ENCODE peak calls at places on chromosomes 3 and 15, in five cellular contexts. M, J, V, D and A are unnamed samples.

GRCh38 chr3:195102609-195103467 is 168.1 kb downstream of the XXYLT1 start:
- DNase-seq in M (no peak), J (no peak), V (no peak), D (no peak), A (no peak)

GRCh38 chr3:135965129-135965505 is 411 bp upstream of the PPP2R3A start:
- DNase-seq in M (no peak), J (no peak), V (no peak), D (no peak), A (no peak)

GRCh38 chr3:111315911-111316310 is 226.1 kb upstream of the CD96 start:
- DNase-seq in M (no peak), J (no peak), V (no peak), D (no peak), A (no peak)

GRCh38 chr15:59295742-59296090 is 77.0 kb downstream of the MYO1E start:
- DNase-seq in M (no peak), J (no peak), V (no peak), D (no peak), A (no peak)

GRCh38 chr3:10553586-10554235 is 48.3 kb upstream of the ATP2B2 start:
- DNase-seq in M (no peak), J (no peak), V (peak), D (no peak), A (peak)

GRCh38 chr3:174062923-174063322 is 665.4 kb downstream of the NLGN1 start:
- DNase-seq in M (no peak), J (no peak), V (no peak), D (no peak), A (no peak)

GRCh38 chr15:68819451-68820204 is 1.1 kb downstream of the ANP32A start:
- DNase-seq in M (no peak), J (peak), V (peak), D (peak), A (no peak)

GRCh38 chr15:89419370-89419984 is 76.9 kb downstream of the RHCG start:
- DNase-seq in M (no peak), J (no peak), V (peak), D (no peak), A (peak)

GRCh38 chr3:156037356-156037755 is 83.0 kb upstream of the KCNAB1 start:
- DNase-seq in M (no peak), J (no peak), V (no peak), D (no peak), A (no peak)

GRCh38 chr3:195802795-195803194 is 8.9 kb downstream of the MUC4 start:
- DNase-seq in M (no peak), J (no peak), V (no peak), D (no peak), A (no peak)

GRCh38 chr15:86247249-86247955 is 167.7 kb downstream of the AGBL1 start:
- DNase-seq in M (no peak), J (no peak), V (no peak), D (no peak), A (no peak)

GRCh38 chr3:119175869-119176756 is 2.7 kb downstream of the UPK1B start:
- DNase-seq in M (no peak), J (no peak), V (no peak), D (no peak), A (no peak)

GRCh38 chr3:21216598-21216997 is 534.4 kb downstream of the ZNF385D start:
- DNase-seq in M (no peak), J (no peak), V (no peak), D (no peak), A (peak)

GRCh38 chr3:85081191-85081895 is 122.6 kb downstream of the CADM2 start:
- DNase-seq in M (no peak), J (no peak), V (no peak), D (no peak), A (peak)

GRCh38 chr3:5404718-5405117 is 217.2 kb downstream of the EDEM1 start:
- DNase-seq in M (no peak), J (no peak), V (no peak), D (no peak), A (no peak)